ENCODE peak calls at places on chromosome 19, in nine cellular contexts. N, L, Q, A, O, W, V, P and D are unnamed samples.

GRCh38 chr19:49862411-49863253 is 4.7 kb downstream of the PNKP start:
- DNase-seq in N (no peak), L (no peak), Q (no peak), A (peak; percentile 15), O (no peak), W (peak; percentile 44), V (no peak), P (peak; percentile 53), D (no peak)

GRCh38 chr19:52248256-52248655 is 21.1 kb upstream of the ZNF766 start:
- DNase-seq in N (peak; percentile 86), L (no peak), Q (peak; percentile 62), A (peak; percentile 34), O (peak; percentile 40), W (peak; percentile 71), V (peak; percentile 85), P (peak; percentile 51), D (peak; percentile 60)

GRCh38 chr19:2491130-2491801 is 15.3 kb downstream of the GADD45B start:
- DNase-seq in N (peak; percentile 97), L (no peak), Q (peak; percentile 91), A (peak; percentile 98), O (peak; percentile 95), W (peak; percentile 65), V (no peak), P (peak; percentile 79), D (peak; percentile 93)

GRCh38 chr19:38952395-38953165 is 21.8 kb downstream of the MRPS12 start:
- DNase-seq in N (peak; percentile 65), L (no peak), Q (peak; percentile 42), A (peak; percentile 59), O (no peak), W (no peak), V (peak; percentile 56), P (no peak), D (peak; percentile 75)

GRCh38 chr19:15859187-15859586 is 38.7 kb downstream of the CYP4F2 start:
- DNase-seq in N (no peak), L (no peak), Q (no peak), A (no peak), O (no peak), W (no peak), V (no peak), P (no peak), D (no peak)

GRCh38 chr19:4454952-4455738 is 2.4 kb downstream of the UBXN6 start:
- DNase-seq in N (no peak), L (no peak), Q (peak; percentile 78), A (no peak), O (no peak), W (peak; percentile 73), V (no peak), P (no peak), D (no peak)

GRCh38 chr19:4199699-4200293 is 17.3 kb downstream of the ANKRD24 start:
- DNase-seq in N (peak; percentile 59), L (no peak), Q (no peak), A (no peak), O (no peak), W (no peak), V (no peak), P (no peak), D (no peak)

GRCh38 chr19:24033962-24034342 is 53.0 kb upstream of the ZNF254 start:
- DNase-seq in N (peak; percentile 69), L (peak; percentile 70), Q (peak; percentile 81), A (peak; percentile 57), O (peak; percentile 20), W (peak; percentile 88), V (peak; percentile 56), P (peak; percentile 59), D (peak; percentile 53)

GRCh38 chr19:20151617-20152145 is 15.3 kb upstream of the ZNF486 start:
- DNase-seq in N (no peak), L (no peak), Q (no peak), A (no peak), O (no peak), W (peak; percentile 32), V (no peak), P (no peak), D (no peak)

GRCh38 chr19:56404705-56405056 is 549 bp downstream of the ZNF583 start:
- DNase-seq in N (no peak), L (no peak), Q (peak; percentile 7), A (no peak), O (no peak), W (no peak), V (peak; percentile 17), P (no peak), D (no peak)

GRCh38 chr19:58562126-58563033 is 4.0 kb upstream of the UBE2M start:
- DNase-seq in N (peak; percentile 54), L (no peak), Q (peak; percentile 68), A (peak; percentile 55), O (no peak), W (peak; percentile 68), V (peak; percentile 53), P (no peak), D (peak; percentile 55)

GRCh38 chr19:42131149-42132029 is 857 bp downstream of the POU2F2 start:
- DNase-seq in N (no peak), L (no peak), Q (peak; percentile 27), A (no peak), O (no peak), W (no peak), V (no peak), P (no peak), D (no peak)

GRCh38 chr19:50325310-50326100 is 3.7 kb downstream of the KCNC3 start:
- DNase-seq in N (peak; percentile 71), L (no peak), Q (peak; percentile 33), A (peak; percentile 81), O (peak; percentile 59), W (peak; percentile 80), V (peak; percentile 73), P (peak; percentile 78), D (peak; percentile 87)

GRCh38 chr19:14318873-14319272 is 62.4 kb upstream of the ADGRE5 start:
- DNase-seq in N (peak; percentile 24), L (no peak), Q (no peak), A (no peak), O (no peak), W (no peak), V (peak; percentile 40), P (no peak), D (no peak)

GRCh38 chr19:4538601-4538954 is 1.3 kb downstream of the LRG1 start:
- DNase-seq in N (no peak), L (no peak), Q (no peak), A (no peak), O (no peak), W (no peak), V (no peak), P (no peak), D (no peak)

GRCh38 chr19:23804676-23805075 is 46.0 kb upstream of the ZNF681 start:
- DNase-seq in N (no peak), L (no peak), Q (no peak), A (no peak), O (no peak), W (no peak), V (no peak), P (no peak), D (no peak)

GRCh38 chr19:2764945-2765344 is 18.1 kb downstream of the SGTA start:
- DNase-seq in N (no peak), L (no peak), Q (no peak), A (no peak), O (no peak), W (no peak), V (no peak), P (no peak), D (no peak)

GRCh38 chr19:34475026-34475974 is 6.3 kb upstream of the WTIP start:
- DNase-seq in N (no peak), L (peak; percentile 58), Q (peak; percentile 83), A (no peak), O (no peak), W (no peak), V (peak; percentile 28), P (no peak), D (peak; percentile 70)

GRCh38 chr19:55442372-55443044 is 592 bp downstream of the SHISA7 start:
- DNase-seq in N (no peak), L (no peak), Q (no peak), A (no peak), O (no peak), W (no peak), V (no peak), P (peak; percentile 33), D (no peak)

GRCh38 chr19:3710265-3710812 is 2.2 kb downstream of the TJP3 start:
- DNase-seq in N (peak; percentile 99), L (peak; percentile 66), Q (peak; percentile 66), A (peak; percentile 97), O (peak; percentile 95), W (peak; percentile 98), V (no peak), P (peak; percentile 96), D (peak; percentile 93)

DNA sequence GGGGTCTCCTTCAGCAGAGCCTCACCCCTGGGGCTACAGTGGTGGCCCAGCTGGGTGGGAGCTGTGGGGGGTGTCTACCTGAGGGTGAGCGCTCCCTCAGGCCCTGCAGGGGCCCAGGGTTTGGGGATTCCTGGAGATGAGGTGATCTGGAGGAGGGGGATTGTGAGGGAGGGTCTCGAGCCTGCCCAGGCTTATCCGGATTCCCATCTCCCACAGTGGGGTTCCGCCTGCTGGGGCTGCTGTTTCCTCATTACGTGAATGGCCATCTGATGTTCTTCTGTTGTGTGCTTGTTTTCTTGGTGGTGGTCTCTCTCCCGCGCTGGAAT is 4.4 kb downstream of the PPP1R37 start:
- DNase-seq in N (no peak), L (no peak), Q (no peak), A (no peak), O (no peak), W (no peak), V (no peak), P (no peak), D (no peak)
- TF ChIP-seq CTCF in N (no peak), L (no peak), Q (no peak), A (no peak), O (no peak), W (no peak), V (no peak), P (no peak), D (no peak)

GRCh38 chr19:13094771-13095392 is 7.8 kb downstream of the LYL1 start:
- DNase-seq in N (no peak), L (no peak), Q (no peak), A (no peak), O (no peak), W (no peak), V (peak; percentile 34), P (no peak), D (peak; percentile 50)
- TF ChIP-seq CTCF in N (no peak), L (no peak), Q (no peak), A (no peak), O (no peak), W (no peak), V (no peak), P (no peak), D (peak; percentile 15)

GRCh38 chr19:40623403-40624239 is 22.5 kb downstream of the LTBP4 start:
- DNase-seq in N (peak; percentile 94), L (no peak), Q (peak; percentile 86), A (peak; percentile 30), O (no peak), W (no peak), V (peak; percentile 46), P (no peak), D (peak; percentile 85)
- TF ChIP-seq CTCF in N (no peak), L (no peak), Q (no peak), A (no peak), O (no peak), W (no peak), V (no peak), P (no peak), D (no peak)

DNA sequence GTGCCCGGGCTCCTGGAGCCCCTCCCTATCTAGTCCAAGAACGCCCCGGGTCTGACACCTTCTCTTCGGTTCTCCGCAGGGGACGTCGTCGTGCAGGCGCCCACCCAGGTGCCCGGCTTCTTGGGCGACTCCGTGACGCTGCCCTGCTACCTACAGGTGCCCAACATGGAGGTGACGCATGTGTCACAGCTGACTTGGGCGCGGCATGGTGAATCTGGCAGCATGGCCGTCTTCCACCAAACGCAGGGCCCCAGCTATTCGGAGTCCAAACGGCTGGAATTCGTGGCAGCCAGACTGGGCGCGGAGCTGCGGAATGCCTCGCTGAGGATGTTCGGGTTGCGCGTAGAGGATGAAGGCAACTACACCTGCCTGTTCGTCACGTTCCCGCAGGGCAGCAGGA is 3.4 kb downstream of the PVR start:
- DNase-seq in N (no peak), L (no peak), Q (no peak), A (no peak), O (no peak), W (no peak), V (no peak), P (no peak), D (no peak)
- TF ChIP-seq CTCF in N (no peak), L (no peak), Q (no peak), A (no peak), O (no peak), W (no peak), V (no peak), P (no peak), D (no peak)